ENCODE peak calls at places on chromosome 16, in six cellular contexts. A is GM23248, K is left ventricle myocardium inferior, L is body of pancreas, B is OCI-LY7, D is lung. F is an unnamed sample.

GRCh38 chr16:83031524-83031923 is 404.8 kb downstream of the CDH13 start:
- DNase-seq in D (no peak), A (peak; percentile 13), B (no peak), L (no peak), K (no peak), F (no peak)

GRCh38 chr16:51154271-51155171 is 3.5 kb upstream of the SALL1 start:
- DNase-seq in A (no peak), D (no peak), B (no peak), L (no peak), K (no peak), F (no peak)

GRCh38 chr16:23682181-23682580 is 3.5 kb downstream of the PLK1 start:
- DNase-seq in B (no peak), D (no peak), A (peak; percentile 19), K (no peak), L (no peak), F (no peak)

GRCh38 chr16:54291981-54292487 is 5.4 kb upstream of the IRX3 start:
- DNase-seq in K (no peak), B (no peak), L (no peak), A (no peak), D (no peak), F (no peak)

GRCh38 chr16:15482068-15482747 is 47.8 kb downstream of the BMERB1 start:
- DNase-seq in L (peak; percentile 94), K (peak; percentile 19), B (no peak), A (peak; percentile 98), D (peak; percentile 30), F (peak; percentile 16)

GRCh38 chr16:2533912-2534311 is 2.7 kb upstream of the CEMP1 start:
- DNase-seq in K (no peak), B (no peak), L (no peak), A (no peak), D (no peak), F (no peak)

GRCh38 chr16:81649561-81649960 is 129.5 kb upstream of the PLCG2 start:
- DNase-seq in K (no peak), D (no peak), L (no peak), A (no peak), B (no peak), F (no peak)

GRCh38 chr16:22898874-22899348 is 84.9 kb downstream of the HS3ST2 start:
- DNase-seq in L (peak; percentile 77), B (peak; percentile 63), D (peak; percentile 71), K (peak; percentile 68), A (peak; percentile 51), F (peak; percentile 87)

GRCh38 chr16:66443269-66443652 is 16.2 kb downstream of the BEAN1 start:
- DNase-seq in A (peak; percentile 65), B (no peak), K (no peak), L (no peak), D (no peak), F (no peak)

GRCh38 chr16:89618114-89618999 is 4.9 kb downstream of the DPEP1 start:
- DNase-seq in L (no peak), K (no peak), D (no peak), A (no peak), B (no peak), F (no peak)

DNA sequence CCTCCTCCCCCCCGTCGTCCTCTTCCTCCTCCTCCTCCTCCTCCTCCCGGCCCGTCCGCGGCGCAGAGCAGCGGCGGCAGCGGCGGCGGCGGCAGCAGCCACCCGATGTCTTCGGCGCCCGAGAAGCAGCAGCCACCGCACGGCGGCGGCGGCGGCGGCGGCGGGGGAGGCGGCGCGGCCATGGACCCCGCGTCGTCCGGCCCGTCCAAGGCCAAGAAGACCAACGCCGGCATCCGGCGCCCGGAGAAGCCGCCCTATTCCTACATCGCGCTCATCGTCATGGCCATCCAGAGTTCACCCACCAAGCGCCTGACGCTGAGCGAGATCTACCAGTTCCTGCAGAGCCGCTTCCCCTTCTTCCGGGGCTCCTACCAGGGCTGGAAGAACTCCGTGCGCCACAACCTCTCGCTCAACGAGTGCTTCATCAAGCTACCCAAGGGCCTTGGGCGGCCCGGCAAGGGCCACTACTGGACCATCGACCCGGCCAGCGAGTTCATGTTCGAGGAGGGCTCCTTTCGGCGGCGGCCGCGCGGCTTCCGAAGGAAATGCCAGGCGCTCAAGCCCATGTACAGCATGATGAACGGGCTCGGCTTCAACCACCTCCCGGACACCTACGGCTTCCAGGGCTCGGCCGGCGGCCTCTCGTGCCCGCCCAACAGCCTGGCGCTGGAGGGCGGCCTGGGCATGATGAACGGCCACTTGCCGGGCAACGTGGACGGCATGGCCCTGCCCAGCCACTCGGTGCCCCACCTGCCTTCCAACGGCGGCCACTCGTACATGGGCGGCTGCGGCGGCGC is at the start of gene FOXF1:
- DNase-seq in A (peak; percentile 70), L (peak; percentile 13), D (no peak), K (no peak), B (no peak), F (no peak)
- H3K27ac ChIP-seq in A (peak within 1 kb of the TSS; percentile 38), L (peak within 1 kb of the TSS; percentile 68), D (no peak within 1 kb of the TSS), K (peak within 1 kb of the TSS; percentile 66), B (no peak within 1 kb of the TSS), F (no peak within 1 kb of the TSS)

DNA sequence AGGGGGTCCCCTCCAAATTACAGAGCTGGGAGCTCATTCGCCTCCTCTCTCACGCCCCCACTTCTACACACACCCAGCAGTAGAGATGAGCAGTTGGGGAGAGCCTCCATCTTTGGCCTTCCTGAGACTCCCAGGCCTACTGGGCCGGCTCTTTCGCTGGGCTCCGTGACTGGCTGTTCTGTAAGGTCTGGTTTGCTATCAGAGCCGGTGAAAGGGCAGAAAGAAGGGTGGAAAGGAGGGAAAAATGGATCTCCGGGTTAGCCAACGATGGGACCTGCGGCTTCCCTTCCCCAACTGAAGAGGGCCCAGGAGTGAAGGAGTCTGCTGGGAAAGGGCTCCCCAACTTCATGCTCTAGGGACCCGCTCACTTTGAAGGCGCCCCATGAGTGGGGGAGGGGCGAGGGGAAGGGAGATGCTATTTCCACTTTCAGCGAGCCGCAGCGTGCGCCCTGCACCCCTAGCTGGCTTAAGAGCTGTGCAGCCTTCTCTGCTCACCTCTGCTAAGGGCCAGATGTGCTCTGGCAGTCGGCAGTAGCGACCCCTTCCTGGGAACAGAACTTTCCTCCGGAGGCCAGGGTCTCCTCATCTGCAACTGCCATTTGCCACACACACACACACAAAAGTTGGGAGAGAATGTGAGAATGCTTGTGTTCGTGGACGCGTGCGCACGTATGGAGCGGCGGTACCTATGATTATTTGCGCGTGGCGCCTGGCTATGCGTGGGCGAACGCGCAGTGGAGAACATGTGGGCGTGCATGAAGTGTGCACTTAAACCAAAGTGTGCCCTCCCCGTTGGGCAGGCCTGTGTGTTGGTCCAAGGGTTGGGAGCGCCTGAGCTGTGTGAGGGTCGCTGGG is 2.9 kb upstream of the FOXF1 start:
- DNase-seq in L (no peak), B (no peak), A (no peak), K (no peak), D (no peak), F (no peak)
- H3K9me3 ChIP-seq in L (no peaks in the 10 kb centered on the region), B (no peaks in the 10 kb centered on the region), A (no peaks in the 10 kb centered on the region), K (no peaks in the 10 kb centered on the region), D (peaks cover 2% of the 10 kb centered on the region), F (no peaks in the 10 kb centered on the region)

DNA sequence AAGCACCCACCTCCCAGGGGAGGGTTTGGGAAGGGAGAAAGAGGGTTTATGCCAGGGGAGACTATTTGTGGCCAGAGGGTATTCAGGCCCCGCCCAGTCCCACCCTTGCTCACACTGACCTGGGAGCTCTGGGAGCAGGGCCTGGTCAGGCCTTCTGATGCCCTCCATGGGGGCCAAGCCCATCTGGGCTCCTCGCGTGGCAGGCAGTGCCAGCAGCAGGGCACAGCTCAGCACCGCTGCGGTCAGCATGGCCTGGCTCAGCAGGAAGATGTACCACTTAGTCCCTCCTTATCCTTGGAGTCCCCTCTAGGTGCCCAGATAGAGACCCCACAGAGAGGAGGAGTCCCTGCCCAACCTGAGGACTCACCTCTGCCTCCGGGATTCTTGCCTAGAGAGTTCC is at the start of gene AGRP:
- DNase-seq in A (no peak), D (no peak), L (no peak), K (no peak), B (no peak), F (no peak)
- H3K4me3 ChIP-seq in A (peak within 1 kb of the TSS; percentile 100), D (no peak within 1 kb of the TSS), L (no peak within 1 kb of the TSS), K (peak within 1 kb of the TSS; percentile 96), B (peak within 1 kb of the TSS; percentile 88), F (no peak within 1 kb of the TSS)

DNA sequence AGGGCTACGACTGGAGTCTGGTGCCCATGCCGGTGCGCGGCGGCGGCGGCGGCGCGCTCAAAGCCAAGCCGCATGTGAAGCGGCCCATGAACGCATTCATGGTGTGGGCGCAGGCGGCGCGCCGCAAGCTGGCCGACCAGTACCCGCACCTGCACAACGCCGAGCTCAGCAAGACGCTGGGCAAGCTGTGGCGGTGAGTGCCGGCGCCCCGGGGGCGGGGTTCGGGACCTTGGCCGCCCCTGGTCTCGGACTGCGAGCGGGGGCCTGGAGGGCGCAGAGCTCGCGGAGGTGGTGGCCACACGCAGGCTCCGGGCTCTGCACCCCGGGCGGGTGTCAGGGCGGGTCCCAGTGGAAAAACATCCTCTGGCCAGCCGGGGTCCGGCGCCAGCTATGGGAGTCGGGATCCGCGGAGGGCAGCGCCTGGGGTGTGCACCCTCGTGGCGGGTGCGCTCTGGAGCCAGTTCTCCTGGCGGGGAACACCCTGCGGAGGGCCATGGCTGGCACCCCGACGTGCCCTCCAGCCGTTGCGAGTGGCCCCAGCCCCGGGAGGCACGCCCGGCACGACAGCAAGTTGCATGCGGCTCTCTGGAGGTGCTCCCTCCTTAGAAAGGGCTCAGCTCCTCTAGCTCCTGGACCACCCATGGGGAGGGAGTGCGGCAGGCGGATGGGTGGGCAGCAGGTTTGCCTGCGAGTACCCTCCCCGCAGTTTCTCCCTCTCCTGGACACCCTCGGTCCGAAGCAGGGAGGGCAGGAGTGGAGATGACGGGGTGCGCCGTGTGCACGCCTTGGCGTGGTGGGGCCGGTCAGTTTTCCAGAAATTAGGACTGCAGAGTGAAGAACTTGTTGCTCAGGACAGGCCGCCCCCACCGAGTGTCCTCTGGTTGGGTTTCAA is 828 bp downstream of the SOX8 start:
- DNase-seq in B (no peak), L (no peak), D (no peak), K (no peak), A (no peak), F (no peak)
- H3K27ac ChIP-seq in B (no peak overlapping the region), L (no peak overlapping the region), D (no peak overlapping the region), K (peak overlapping the region; percentile 23), A (no peak overlapping the region), F (no peak overlapping the region)

DNA sequence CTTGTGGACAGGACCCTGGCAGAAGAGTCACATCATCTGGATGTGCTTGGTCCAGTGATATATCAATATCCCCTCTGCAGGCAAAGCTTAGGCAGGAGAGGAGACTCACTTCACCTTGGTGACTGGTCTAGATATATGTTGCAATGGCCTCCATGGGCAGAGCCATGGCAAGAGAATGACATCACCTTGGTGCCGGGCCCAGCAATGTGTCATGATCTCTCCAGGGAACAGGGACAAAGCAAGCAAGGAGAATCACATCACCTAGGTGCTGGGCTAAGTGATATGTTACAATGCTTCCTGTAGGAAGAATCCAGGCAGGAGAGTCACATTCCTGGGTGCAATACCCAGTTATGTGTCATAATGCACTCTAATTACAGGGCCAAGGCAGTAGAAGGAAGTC is 2106.2 kb downstream of the TP53TG3F start:
- DNase-seq in A (no peak), B (no peak), L (no peak), D (no peak), K (no peak), F (no peak)
- H3K9me3 ChIP-seq in A (no peaks in the 10 kb centered on the region), B (no peaks in the 10 kb centered on the region), L (no peaks in the 10 kb centered on the region), D (peaks cover 8% of the 10 kb centered on the region), K (no peaks in the 10 kb centered on the region), F (peaks cover 35% of the 10 kb centered on the region)

DNA sequence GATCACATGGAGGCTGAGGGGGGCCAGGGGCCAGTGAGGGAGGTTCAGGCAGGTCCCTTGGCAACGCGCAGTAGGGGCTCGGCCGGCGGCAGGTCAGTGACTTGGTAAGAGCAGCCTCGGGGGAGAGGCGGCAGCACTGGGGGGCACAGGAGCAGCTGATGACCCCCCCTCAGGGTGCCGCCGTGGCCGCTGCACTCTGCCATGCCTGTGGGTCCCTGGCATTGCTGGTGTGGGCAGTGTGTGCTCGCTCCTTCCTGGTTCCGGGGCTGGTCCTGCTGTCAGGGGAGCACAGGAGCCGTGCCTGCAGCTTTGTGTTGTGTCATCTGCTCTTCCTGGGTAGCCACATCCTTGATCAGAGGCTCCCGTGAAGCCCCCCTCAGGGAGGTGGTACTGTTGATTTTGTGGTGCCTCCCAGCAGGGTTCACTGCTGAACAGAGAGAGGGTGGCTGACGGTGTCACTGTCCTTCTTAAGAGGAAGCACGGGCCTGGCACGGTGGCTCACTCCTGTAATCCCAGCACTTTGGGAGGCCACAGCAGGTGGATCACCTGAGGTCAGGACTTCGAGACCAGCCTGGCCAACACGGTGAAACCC is 4.5 kb upstream of the WFIKKN1 start:
- DNase-seq in D (no peak), B (no peak), K (no peak), A (no peak), L (no peak), F (no peak)
- H3K4me3 ChIP-seq in D (no peak overlapping the region), B (no peak overlapping the region), K (no peak overlapping the region), A (peak overlapping the region; percentile 9), L (no peak overlapping the region), F (no peak overlapping the region)